ENCODE peak calls at places on chromosomes 12 and 14, in seven cellular contexts. S is islet precursor cell, V is AG09309, X is GM20000, R is Panc1, P is HTR-8/SVneo, W is endodermal cell. N is an unnamed sample.

GRCh38 chr12:31773867-31774266 is 45.0 kb upstream of the AMN1 start:
- DNase-seq in V (no peak), R (no peak), S (peak), P (peak), X (peak), W (no peak), N (no peak)

GRCh38 chr14:24430143-24430681 is 458 bp downstream of the KHNYN start:
- DNase-seq in P (peak), S (peak), W (peak), R (no peak), V (peak), X (peak), N (peak)

GRCh38 chr12:53352331-53353258 is 16.4 kb upstream of the SP7 start:
- DNase-seq in S (peak), P (peak), W (peak), R (peak), V (peak), X (peak), N (peak)

GRCh38 chr14:90362558-90362896 is 30.8 kb upstream of the NRDE2 start:
- DNase-seq in P (no peak), X (no peak), S (no peak), V (no peak), R (no peak), W (no peak), N (no peak)

GRCh38 chr14:88551936-88552565 is 2.8 kb downstream of the PTPN21 start:
- DNase-seq in S (peak), X (no peak), V (no peak), R (no peak), W (peak), P (no peak), N (no peak)

GRCh38 chr12:19960527-19960926 is 407.8 kb upstream of the PDE3A start:
- DNase-seq in X (no peak), S (no peak), V (no peak), P (no peak), W (no peak), R (no peak), N (no peak)

GRCh38 chr14:24051789-24052655 is at the start of gene CARMIL3:
- DNase-seq in P (peak), V (no peak), X (peak), W (peak), R (no peak), S (peak), N (no peak)

GRCh38 chr12:14554281-14555008 is 13.2 kb downstream of the PLBD1 start:
- DNase-seq in P (no peak), S (peak), X (no peak), W (no peak), R (no peak), V (no peak), N (no peak)

GRCh38 chr14:22882529-22883190 is 362 bp upstream of the REM2 start:
- DNase-seq in S (peak), X (peak), P (peak), V (no peak), R (no peak), W (peak), N (peak)

GRCh38 chr12:126773012-126773411 is 1494.0 kb upstream of the TMEM132C start:
- DNase-seq in V (no peak), R (no peak), W (no peak), X (no peak), P (no peak), S (no peak), N (no peak)

GRCh38 chr14:76880432-76880831 is 54.2 kb downstream of the LRRC74A start:
- DNase-seq in V (no peak), S (no peak), W (no peak), R (no peak), X (no peak), P (no peak), N (no peak)

GRCh38 chr12:98440165-98440581 is 75.2 kb upstream of the TMPO start:
- DNase-seq in V (peak), P (peak), X (no peak), W (no peak), R (no peak), S (peak), N (peak)

GRCh38 chr14:90105756-90106155 is 44.0 kb downstream of the KCNK13 start:
- DNase-seq in R (no peak), V (no peak), W (no peak), P (no peak), X (no peak), S (no peak), N (peak)

GRCh38 chr12:115455268-115455681 is 771.3 kb upstream of the TBX3 start:
- DNase-seq in S (peak), W (peak), X (no peak), V (no peak), P (no peak), R (no peak), N (no peak)

GRCh38 chr14:99873653-99874052 is 80.4 kb downstream of the EML1 start:
- DNase-seq in P (no peak), R (no peak), V (no peak), X (no peak), W (no peak), S (no peak), N (no peak)

GRCh38 chr12:109968032-109968420 is 28.1 kb downstream of the GIT2 start:
- DNase-seq in W (no peak), X (no peak), R (no peak), S (no peak), V (no peak), P (no peak), N (no peak)

GRCh38 chr12:14928946-14929345 is 9.4 kb downstream of the ERP27 start:
- DNase-seq in S (peak), X (no peak), W (no peak), V (no peak), R (no peak), P (no peak), N (no peak)

GRCh38 chr12:72444566-72444965 is 172.4 kb downstream of the TRHDE start:
- DNase-seq in V (no peak), W (no peak), R (no peak), P (no peak), X (no peak), S (no peak), N (no peak)

GRCh38 chr14:106491851-106492250 is 965.5 kb downstream of the TMEM121 start:
- DNase-seq in X (no peak), W (peak), V (no peak), R (no peak), S (no peak), P (no peak), N (no peak)